ENCODE peak calls at places on chromosomes 11 and 22, in nine cellular contexts. G is GM12892, R is tibial nerve, J is H1, Q is breast epithelium, N is NB4, Z is gastrocnemius medialis, K is heart left ventricle, C is esophagus squamous epithelium. M is an unnamed sample.
A peak's percentile ranks its signal among the peaks of the same experiment; 100 is the strongest.

GRCh38 chr11:1478544-1478943 is 8.0 kb downstream of the MOB2 start:
- DNase-seq in G (no peak), R (no peak), J (no peak), Q (no peak), N (peak; percentile 85), Z (peak; percentile 11), K (peak; percentile 27), C (no peak), M (no peak)

GRCh38 chr11:2258501-2259465 is 11.6 kb downstream of the ASCL2 start:
- DNase-seq in G (no peak), R (no peak), J (no peak), Q (peak; percentile 47), N (no peak), Z (no peak), K (no peak), C (no peak), M (no peak)

GRCh38 chr22:17339095-17339693 is 30.1 kb upstream of the CECR2 start:
- DNase-seq in G (no peak), R (no peak), J (no peak), Q (no peak), N (peak; percentile 12), Z (peak; percentile 65), K (peak; percentile 38), C (no peak), M (no peak)

GRCh38 chr11:398826-399225 is 4.8 kb downstream of the PKP3 start:
- DNase-seq in G (no peak), R (no peak), J (no peak), Q (no peak), N (no peak), Z (no peak), K (peak; percentile 18), C (no peak), M (peak; percentile 78)

GRCh38 chr11:119316729-119317591 is at the start of gene MCAM:
- DNase-seq in G (no peak), R (no peak), J (no peak), Q (no peak), N (peak; percentile 93), Z (no peak), K (peak; percentile 68), C (no peak), M (no peak)

GRCh38 chr11:129143335-129143734 is 48.8 kb downstream of the ARHGAP32 start:
- DNase-seq in G (no peak), R (peak; percentile 53), J (peak; percentile 17), Q (no peak), N (peak; percentile 34), Z (peak; percentile 79), K (peak; percentile 75), C (no peak), M (no peak)

GRCh38 chr22:29870574-29870973 is 12.4 kb upstream of the MTMR3 start:
- DNase-seq in G (no peak), R (no peak), J (no peak), Q (no peak), N (no peak), Z (no peak), K (no peak), C (no peak), M (no peak)

GRCh38 chr11:61041755-61042518 is 60.4 kb upstream of the CD5 start:
- DNase-seq in G (peak; percentile 80), R (no peak), J (peak; percentile 21), Q (no peak), N (no peak), Z (no peak), K (no peak), C (no peak), M (no peak)

GRCh38 chr11:103494491-103494890 is 385.3 kb downstream of the DYNC2H1 start:
- DNase-seq in G (no peak), R (no peak), J (no peak), Q (no peak), N (no peak), Z (no peak), K (no peak), C (no peak), M (peak; percentile 3)

GRCh38 chr22:45268167-45268957 is 16.4 kb upstream of the UPK3A start:
- DNase-seq in G (no peak), R (no peak), J (peak; percentile 91), Q (no peak), N (peak; percentile 34), Z (no peak), K (no peak), C (no peak), M (no peak)

GRCh38 chr11:12643029-12643428 is 31.2 kb upstream of the TEAD1 start:
- DNase-seq in G (no peak), R (no peak), J (no peak), Q (no peak), N (no peak), Z (no peak), K (no peak), C (no peak), M (no peak)

GRCh38 chr22:50674127-50674493 is 1.5 kb downstream of the SHANK3 start:
- DNase-seq in G (no peak), R (no peak), J (no peak), Q (no peak), N (no peak), Z (no peak), K (no peak), C (no peak), M (no peak)

GRCh38 chr11:44192701-44193100 is 97.2 kb downstream of the EXT2 start:
- DNase-seq in G (no peak), R (no peak), J (no peak), Q (no peak), N (no peak), Z (no peak), K (no peak), C (no peak), M (no peak)

GRCh38 chr11:1532606-1533341 is 39.3 kb downstream of the DUSP8 start:
- DNase-seq in G (no peak), R (no peak), J (no peak), Q (no peak), N (no peak), Z (no peak), K (peak; percentile 29), C (no peak), M (no peak)

DNA sequence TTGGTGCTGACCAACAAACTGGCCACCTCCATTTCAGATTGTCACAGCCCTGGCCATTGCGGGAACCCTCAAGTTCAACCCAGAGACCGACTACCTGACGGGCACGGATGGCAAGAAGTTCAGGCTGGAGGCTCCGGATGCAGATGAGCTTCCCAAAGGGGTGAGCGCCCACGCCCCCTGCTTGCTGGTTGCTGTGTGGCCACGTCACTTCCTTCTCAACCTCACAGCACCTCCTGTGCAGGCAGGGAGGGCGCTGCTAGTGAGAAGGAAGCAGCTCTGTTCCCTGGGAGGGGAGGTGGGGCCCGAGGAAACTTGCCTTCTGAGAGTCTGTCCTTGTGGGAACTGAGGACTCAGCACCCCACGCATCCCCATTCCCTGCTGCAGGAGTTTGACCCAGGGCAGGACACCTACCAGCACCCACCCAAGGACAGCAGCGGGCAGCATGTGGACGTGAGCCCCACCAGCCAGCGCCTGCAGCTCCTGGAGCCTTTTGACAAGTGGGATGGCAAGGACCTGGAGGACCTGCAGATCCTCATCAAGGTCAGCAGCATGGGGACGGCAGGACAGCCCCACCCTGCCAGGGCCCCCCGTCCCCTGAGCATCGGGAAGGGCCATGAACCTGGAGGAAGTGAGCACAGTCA is 19.3 kb downstream of the POLR3H start:
- DNase-seq in G (no peak), R (no peak), J (no peak), Q (no peak), N (peak; percentile 54), Z (no peak), K (no peak), C (no peak), M (no peak)
- TF ChIP-seq POLR2A in G (peak; percentile 25), R (no peak), J (no peak), Q (no peak), N (no peak), Z (no peak), K (no peak), C (no peak), M (no peak)

DNA sequence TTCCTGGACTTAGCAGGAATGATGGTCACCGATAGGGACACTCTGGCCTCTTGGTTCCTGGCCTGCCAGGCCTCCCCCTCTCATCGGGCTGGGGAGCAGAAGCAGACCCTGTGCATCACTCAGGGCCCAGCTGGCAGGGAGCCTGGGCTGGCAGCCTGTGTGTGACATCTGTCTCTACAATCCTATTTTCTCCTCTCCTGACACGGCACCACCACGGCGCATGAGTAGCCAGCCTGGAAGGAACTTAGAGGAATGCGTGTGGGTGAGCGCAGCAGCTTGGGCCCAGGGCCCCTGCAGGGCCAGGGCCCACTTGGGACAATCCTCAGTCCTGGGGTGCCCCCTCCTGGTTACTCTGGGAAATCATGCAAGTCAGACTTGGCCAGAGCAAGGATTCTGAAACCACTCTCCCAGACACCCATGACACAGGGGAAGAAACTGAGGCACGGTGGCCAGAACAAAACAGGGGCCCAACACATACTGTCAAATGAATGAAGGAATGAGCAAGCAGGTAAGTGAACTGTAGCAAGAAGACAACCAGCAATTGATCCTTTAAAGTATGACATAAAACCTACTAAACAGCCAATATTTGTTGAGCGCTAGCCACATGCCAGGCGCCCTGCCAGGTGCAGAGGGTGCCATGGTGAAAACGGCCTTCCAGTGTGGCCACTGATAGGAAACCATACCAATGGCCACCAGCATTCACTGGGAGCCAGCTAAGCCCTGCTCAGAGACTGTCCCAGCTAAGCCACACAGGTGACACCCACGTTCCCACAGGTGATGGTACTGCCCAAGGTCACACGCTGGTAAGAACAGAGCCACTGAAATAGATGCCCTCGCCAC is 13.3 kb downstream of the RSPH14 start:
- DNase-seq in G (peak; percentile 81), R (peak; percentile 54), J (peak; percentile 70), Q (no peak), N (peak; percentile 79), Z (peak; percentile 34), K (peak; percentile 70), C (no peak), M (peak; percentile 53)
- TF ChIP-seq POLR2A in G (no peak), R (no peak), J (no peak), Q (no peak), N (no peak), Z (no peak), K (no peak), C (no peak), M (no peak)

GRCh38 chr11:68030318-68031135 is at the start of gene NDUFS8:
- DNase-seq in G (peak; percentile 99), R (peak; percentile 95), J (peak; percentile 96), Q (peak; percentile 96), N (peak; percentile 99), Z (peak; percentile 98), K (peak; percentile 98), C (peak; percentile 92), M (peak; percentile 99)
- TF ChIP-seq POLR2A in G (peak; percentile 83), R (no peak), J (peak; percentile 64), Q (no peak), N (peak; percentile 66), Z (peak; percentile 68), K (peak; percentile 71), C (no peak), M (peak; percentile 84)

GRCh38 chr11:110112457-110112856 is 19.3 kb downstream of the ZC3H12C start:
- DNase-seq in G (no peak), R (no peak), J (no peak), Q (no peak), N (no peak), Z (no peak), K (no peak), C (no peak), M (no peak)

GRCh38 chr11:110113507-110113906 is 20.3 kb downstream of the ZC3H12C start:
- DNase-seq in G (no peak), R (no peak), J (no peak), Q (no peak), N (no peak), Z (no peak), K (no peak), C (no peak), M (no peak)

GRCh38 chr11:110106713-110107274 is 13.6 kb downstream of the ZC3H12C start:
- DNase-seq in G (no peak), R (no peak), J (no peak), Q (no peak), N (no peak), Z (no peak), K (no peak), C (no peak), M (no peak)

GRCh38 chr11:110110854-110111253 is 17.7 kb downstream of the ZC3H12C start:
- DNase-seq in G (no peak), R (no peak), J (no peak), Q (no peak), N (no peak), Z (no peak), K (no peak), C (no peak), M (no peak)
- TF ChIP-seq POLR2A in G (no peak), R (no peak), J (no peak), Q (no peak), N (no peak), Z (no peak), K (no peak), C (no peak), M (no peak)